ENCODE peak calls at places on chromosomes 1 and 21, in seven cellular contexts. One of them, this sample, is unnamed.

GRCh38 chr1:149942207-149942606 is 5.5 kb upstream of the MTMR11 start:
- DNase-seq in BJ: no peak
- DNase-seq in transverse colon: peak
- DNase-seq in heart left ventricle: peak
- DNase-seq in kidney epithelial cell: no peak
- DNase-seq in brain microvascular endothelial cell: no peak
- DNase-seq in progenitor cell of endocrine pancreas: no peak
- DNase-seq in this sample: no peak

GRCh38 chr1:2373551-2374259 is 17.6 kb downstream of the MORN1 start:
- DNase-seq in BJ: no peak
- DNase-seq in kidney epithelial cell: no peak
- DNase-seq in progenitor cell of endocrine pancreas: no peak
- DNase-seq in transverse colon: peak
- DNase-seq in brain microvascular endothelial cell: no peak
- DNase-seq in heart left ventricle: no peak
- DNase-seq in this sample: no peak

GRCh38 chr1:182149411-182149965 is 88.0 kb upstream of the ZNF648 start:
- DNase-seq in BJ: peak
- DNase-seq in progenitor cell of endocrine pancreas: no peak
- DNase-seq in transverse colon: peak
- DNase-seq in brain microvascular endothelial cell: peak
- DNase-seq in kidney epithelial cell: peak
- DNase-seq in heart left ventricle: peak
- DNase-seq in this sample: peak

GRCh38 chr1:223363057-223363855 is 720 bp downstream of the SUSD4 start:
- DNase-seq in brain microvascular endothelial cell: no peak
- DNase-seq in transverse colon: peak
- DNase-seq in BJ: no peak
- DNase-seq in progenitor cell of endocrine pancreas: peak
- DNase-seq in kidney epithelial cell: no peak
- DNase-seq in heart left ventricle: peak
- DNase-seq in this sample: no peak

GRCh38 chr1:20981903-20982695 is 194.6 kb downstream of the EIF4G3 start:
- DNase-seq in heart left ventricle: no peak
- DNase-seq in transverse colon: no peak
- DNase-seq in kidney epithelial cell: no peak
- DNase-seq in progenitor cell of endocrine pancreas: no peak
- DNase-seq in brain microvascular endothelial cell: peak
- DNase-seq in BJ: no peak
- DNase-seq in this sample: peak

GRCh38 chr1:12091191-12091590 is 28.1 kb downstream of the TNFRSF8 start:
- DNase-seq in brain microvascular endothelial cell: no peak
- DNase-seq in transverse colon: no peak
- DNase-seq in heart left ventricle: no peak
- DNase-seq in kidney epithelial cell: no peak
- DNase-seq in progenitor cell of endocrine pancreas: no peak
- DNase-seq in BJ: no peak
- DNase-seq in this sample: no peak

GRCh38 chr21:34865922-34866271 is 183.2 kb downstream of the RUNX1 start:
- DNase-seq in brain microvascular endothelial cell: no peak
- DNase-seq in heart left ventricle: no peak
- DNase-seq in kidney epithelial cell: no peak
- DNase-seq in BJ: no peak
- DNase-seq in progenitor cell of endocrine pancreas: no peak
- DNase-seq in transverse colon: peak
- DNase-seq in this sample: no peak

GRCh38 chr21:33643658-33644311 is 1.5 kb downstream of the ITSN1 start:
- DNase-seq in brain microvascular endothelial cell: no peak
- DNase-seq in progenitor cell of endocrine pancreas: no peak
- DNase-seq in BJ: no peak
- DNase-seq in heart left ventricle: no peak
- DNase-seq in transverse colon: no peak
- DNase-seq in kidney epithelial cell: no peak
- DNase-seq in this sample: no peak

GRCh38 chr1:195909061-195909460 is 699.2 kb downstream of the KCNT2 start:
- DNase-seq in heart left ventricle: no peak
- DNase-seq in kidney epithelial cell: no peak
- DNase-seq in BJ: no peak
- DNase-seq in brain microvascular endothelial cell: no peak
- DNase-seq in progenitor cell of endocrine pancreas: no peak
- DNase-seq in transverse colon: no peak
- DNase-seq in this sample: no peak

GRCh38 chr1:19458815-19459417 is 26.4 kb downstream of the CAPZB start:
- DNase-seq in heart left ventricle: no peak
- DNase-seq in brain microvascular endothelial cell: no peak
- DNase-seq in progenitor cell of endocrine pancreas: no peak
- DNase-seq in BJ: no peak
- DNase-seq in transverse colon: peak
- DNase-seq in kidney epithelial cell: no peak
- DNase-seq in this sample: no peak

GRCh38 chr1:225973158-225973557 is 26.0 kb downstream of the SDE2 start:
- DNase-seq in BJ: no peak
- DNase-seq in brain microvascular endothelial cell: no peak
- DNase-seq in heart left ventricle: no peak
- DNase-seq in transverse colon: peak
- DNase-seq in kidney epithelial cell: peak
- DNase-seq in progenitor cell of endocrine pancreas: no peak
- DNase-seq in this sample: no peak

GRCh38 chr1:243253211-243253926 is 1.7 kb downstream of the CEP170 start:
- DNase-seq in transverse colon: no peak
- DNase-seq in BJ: no peak
- DNase-seq in kidney epithelial cell: no peak
- DNase-seq in heart left ventricle: no peak
- DNase-seq in brain microvascular endothelial cell: no peak
- DNase-seq in progenitor cell of endocrine pancreas: no peak
- DNase-seq in this sample: no peak

GRCh38 chr21:24895885-24896734 is 711.2 kb downstream of the MRPL39 start:
- DNase-seq in transverse colon: peak
- DNase-seq in heart left ventricle: no peak
- DNase-seq in progenitor cell of endocrine pancreas: no peak
- DNase-seq in brain microvascular endothelial cell: no peak
- DNase-seq in kidney epithelial cell: no peak
- DNase-seq in BJ: no peak
- DNase-seq in this sample: no peak

GRCh38 chr1:100377590-100378361 is 25.5 kb downstream of the CDC14A start:
- DNase-seq in BJ: no peak
- DNase-seq in heart left ventricle: no peak
- DNase-seq in progenitor cell of endocrine pancreas: no peak
- DNase-seq in kidney epithelial cell: no peak
- DNase-seq in transverse colon: no peak
- DNase-seq in brain microvascular endothelial cell: no peak
- DNase-seq in this sample: no peak

GRCh38 chr1:196078691-196079090 is 529.5 kb downstream of the KCNT2 start:
- DNase-seq in heart left ventricle: no peak
- DNase-seq in kidney epithelial cell: no peak
- DNase-seq in transverse colon: no peak
- DNase-seq in BJ: no peak
- DNase-seq in progenitor cell of endocrine pancreas: no peak
- DNase-seq in brain microvascular endothelial cell: no peak
- DNase-seq in this sample: no peak

GRCh38 chr1:3907031-3907534 is 7.0 kb upstream of the C1orf174 start:
- DNase-seq in transverse colon: no peak
- DNase-seq in heart left ventricle: no peak
- DNase-seq in progenitor cell of endocrine pancreas: no peak
- DNase-seq in BJ: no peak
- DNase-seq in kidney epithelial cell: no peak
- DNase-seq in brain microvascular endothelial cell: no peak
- DNase-seq in this sample: no peak

GRCh38 chr1:152328801-152329391 is 3.9 kb upstream of the FLG start:
- DNase-seq in brain microvascular endothelial cell: no peak
- DNase-seq in kidney epithelial cell: peak
- DNase-seq in transverse colon: no peak
- DNase-seq in heart left ventricle: no peak
- DNase-seq in BJ: peak
- DNase-seq in progenitor cell of endocrine pancreas: no peak
- DNase-seq in this sample: no peak

GRCh38 chr1:157960773-157961172 is 32.7 kb upstream of the KIRREL1 start:
- DNase-seq in heart left ventricle: no peak
- DNase-seq in kidney epithelial cell: no peak
- DNase-seq in progenitor cell of endocrine pancreas: no peak
- DNase-seq in transverse colon: no peak
- DNase-seq in BJ: no peak
- DNase-seq in brain microvascular endothelial cell: no peak
- DNase-seq in this sample: no peak

GRCh38 chr21:44485254-44485793 is 30.0 kb downstream of the LRRC3 start:
- DNase-seq in progenitor cell of endocrine pancreas: no peak
- DNase-seq in brain microvascular endothelial cell: no peak
- DNase-seq in heart left ventricle: no peak
- DNase-seq in kidney epithelial cell: no peak
- DNase-seq in BJ: no peak
- DNase-seq in transverse colon: no peak
- DNase-seq in this sample: no peak

GRCh38 chr1:30879126-30879786 is 29.3 kb downstream of the SDC3 start:
- DNase-seq in progenitor cell of endocrine pancreas: no peak
- DNase-seq in brain microvascular endothelial cell: no peak
- DNase-seq in BJ: no peak
- DNase-seq in heart left ventricle: no peak
- DNase-seq in kidney epithelial cell: no peak
- DNase-seq in transverse colon: no peak
- DNase-seq in this sample: no peak

GRCh38 chr1:216184281-216184680 is 239.0 kb downstream of the USH2A start:
- DNase-seq in heart left ventricle: no peak
- DNase-seq in transverse colon: no peak
- DNase-seq in BJ: no peak
- DNase-seq in progenitor cell of endocrine pancreas: no peak
- DNase-seq in kidney epithelial cell: no peak
- DNase-seq in brain microvascular endothelial cell: no peak
- DNase-seq in this sample: no peak

GRCh38 chr1:108142773-108143394 is 57.3 kb downstream of the SLC25A24 start:
- DNase-seq in kidney epithelial cell: no peak
- DNase-seq in brain microvascular endothelial cell: no peak
- DNase-seq in BJ: no peak
- DNase-seq in transverse colon: no peak
- DNase-seq in progenitor cell of endocrine pancreas: no peak
- DNase-seq in heart left ventricle: no peak
- DNase-seq in this sample: no peak

GRCh38 chr1:246772686-246773085 is 48.5 kb downstream of the SCCPDH start:
- DNase-seq in heart left ventricle: no peak
- DNase-seq in transverse colon: no peak
- DNase-seq in brain microvascular endothelial cell: no peak
- DNase-seq in progenitor cell of endocrine pancreas: no peak
- DNase-seq in BJ: no peak
- DNase-seq in kidney epithelial cell: no peak
- DNase-seq in this sample: no peak

GRCh38 chr1:44566281-44567046 is 107.8 kb downstream of the TMEM53 start:
- DNase-seq in kidney epithelial cell: no peak
- DNase-seq in brain microvascular endothelial cell: no peak
- DNase-seq in BJ: no peak
- DNase-seq in progenitor cell of endocrine pancreas: no peak
- DNase-seq in transverse colon: no peak
- DNase-seq in heart left ventricle: no peak
- DNase-seq in this sample: no peak

GRCh38 chr21:39705849-39706248 is 39.1 kb upstream of the IGSF5 start:
- DNase-seq in kidney epithelial cell: no peak
- DNase-seq in brain microvascular endothelial cell: no peak
- DNase-seq in progenitor cell of endocrine pancreas: no peak
- DNase-seq in transverse colon: no peak
- DNase-seq in heart left ventricle: no peak
- DNase-seq in BJ: no peak
- DNase-seq in this sample: no peak
- TF ChIP-seq CTCF in kidney epithelial cell: no peak
- TF ChIP-seq CTCF in brain microvascular endothelial cell: no peak
- TF ChIP-seq CTCF in progenitor cell of endocrine pancreas: no peak
- TF ChIP-seq CTCF in transverse colon: no peak
- TF ChIP-seq CTCF in heart left ventricle: no peak
- TF ChIP-seq CTCF in BJ: peak
- TF ChIP-seq CTCF in this sample: no peak

DNA sequence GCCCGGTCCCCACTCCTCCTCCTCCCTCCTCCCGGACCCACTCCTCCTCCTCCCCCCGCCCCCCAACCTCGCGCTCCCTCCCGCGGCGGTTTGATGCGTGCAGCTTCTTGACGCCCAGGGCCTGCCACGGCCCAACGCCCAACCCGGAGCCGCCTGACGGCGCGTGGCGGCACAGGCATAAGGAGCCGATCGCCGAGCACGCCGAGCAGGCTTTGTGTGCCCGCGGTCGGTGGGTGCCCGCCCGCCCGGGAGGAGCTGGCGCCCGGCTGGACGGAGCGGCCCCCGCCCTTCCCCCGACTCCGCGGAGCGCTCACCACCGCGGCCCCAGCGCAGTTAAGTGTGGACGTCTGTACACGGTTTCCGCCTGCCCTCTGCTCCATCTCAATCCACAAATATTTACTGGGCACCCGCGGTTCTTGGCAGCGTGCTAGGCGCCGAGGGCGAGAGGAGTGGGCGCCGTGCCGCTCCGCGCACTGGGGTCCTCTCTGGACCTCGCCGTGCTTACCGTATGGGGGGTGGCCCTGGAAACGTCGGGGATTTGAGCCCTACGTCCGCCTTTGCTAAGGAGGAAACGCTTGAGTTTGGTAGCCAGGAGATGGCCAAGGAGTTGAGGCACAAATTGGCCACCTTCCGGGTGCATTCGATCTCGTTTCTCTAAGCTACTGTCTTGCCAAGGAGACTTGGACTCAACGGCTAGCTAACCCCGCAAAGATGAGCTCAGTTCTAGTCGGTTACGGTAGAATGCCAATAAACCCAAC is 428 bp upstream of the HDGF start:
- DNase-seq in heart left ventricle: peak
- DNase-seq in brain microvascular endothelial cell: peak
- DNase-seq in progenitor cell of endocrine pancreas: peak
- DNase-seq in BJ: peak
- DNase-seq in kidney epithelial cell: peak
- DNase-seq in transverse colon: peak
- DNase-seq in this sample: peak
- TF ChIP-seq CTCF in heart left ventricle: no peak
- TF ChIP-seq CTCF in brain microvascular endothelial cell: peak
- TF ChIP-seq CTCF in progenitor cell of endocrine pancreas: no peak
- TF ChIP-seq CTCF in BJ: peak
- TF ChIP-seq CTCF in kidney epithelial cell: no peak
- TF ChIP-seq CTCF in transverse colon: peak
- TF ChIP-seq CTCF in this sample: no peak

GRCh38 chr1:112312315-112312714 is 83.7 kb upstream of the CTTNBP2NL start:
- DNase-seq in heart left ventricle: no peak
- DNase-seq in progenitor cell of endocrine pancreas: no peak
- DNase-seq in kidney epithelial cell: no peak
- DNase-seq in brain microvascular endothelial cell: no peak
- DNase-seq in BJ: no peak
- DNase-seq in transverse colon: no peak
- DNase-seq in this sample: no peak
- TF ChIP-seq CTCF in heart left ventricle: no peak
- TF ChIP-seq CTCF in progenitor cell of endocrine pancreas: no peak
- TF ChIP-seq CTCF in kidney epithelial cell: no peak
- TF ChIP-seq CTCF in brain microvascular endothelial cell: no peak
- TF ChIP-seq CTCF in BJ: no peak
- TF ChIP-seq CTCF in transverse colon: no peak
- TF ChIP-seq CTCF in this sample: no peak

GRCh38 chr1:15299811-15300210 is 52.8 kb downstream of the FHAD1 start:
- DNase-seq in BJ: no peak
- DNase-seq in brain microvascular endothelial cell: no peak
- DNase-seq in kidney epithelial cell: no peak
- DNase-seq in transverse colon: no peak
- DNase-seq in heart left ventricle: no peak
- DNase-seq in progenitor cell of endocrine pancreas: no peak
- DNase-seq in this sample: no peak

GRCh38 chr1:15296602-15297321 is 49.7 kb downstream of the FHAD1 start:
- DNase-seq in progenitor cell of endocrine pancreas: no peak
- DNase-seq in heart left ventricle: no peak
- DNase-seq in transverse colon: no peak
- DNase-seq in BJ: no peak
- DNase-seq in kidney epithelial cell: no peak
- DNase-seq in brain microvascular endothelial cell: no peak
- DNase-seq in this sample: no peak

GRCh38 chr1:15290382-15290781 is 43.4 kb downstream of the FHAD1 start:
- DNase-seq in progenitor cell of endocrine pancreas: no peak
- DNase-seq in heart left ventricle: no peak
- DNase-seq in kidney epithelial cell: no peak
- DNase-seq in brain microvascular endothelial cell: peak
- DNase-seq in BJ: no peak
- DNase-seq in transverse colon: no peak
- DNase-seq in this sample: peak

GRCh38 chr1:15295676-15296075 is 48.7 kb downstream of the FHAD1 start:
- DNase-seq in brain microvascular endothelial cell: no peak
- DNase-seq in progenitor cell of endocrine pancreas: no peak
- DNase-seq in BJ: no peak
- DNase-seq in kidney epithelial cell: no peak
- DNase-seq in heart left ventricle: no peak
- DNase-seq in transverse colon: no peak
- DNase-seq in this sample: no peak
- TF ChIP-seq CTCF in brain microvascular endothelial cell: no peak
- TF ChIP-seq CTCF in progenitor cell of endocrine pancreas: no peak
- TF ChIP-seq CTCF in BJ: no peak
- TF ChIP-seq CTCF in kidney epithelial cell: no peak
- TF ChIP-seq CTCF in heart left ventricle: no peak
- TF ChIP-seq CTCF in transverse colon: no peak
- TF ChIP-seq CTCF in this sample: no peak